ENCODE peak calls at places on chromosome 5, in four cellular contexts. One of them, this sample, is unnamed.

GRCh38 chr5:59596586-59597348 is 296.8 kb downstream of the PDE4D start:
- DNase-seq in iris pigment epithelial cell: peak; percentile 80
- DNase-seq in neural crest cell: no peak
- DNase-seq in heart right ventricle: no peak
- DNase-seq in this sample: peak; percentile 77

GRCh38 chr5:137333461-137333860 is 165.7 kb downstream of the SPOCK1 start:
- DNase-seq in iris pigment epithelial cell: no peak
- DNase-seq in neural crest cell: no peak
- DNase-seq in heart right ventricle: no peak
- DNase-seq in this sample: no peak

GRCh38 chr5:60722416-60722815 is 22.4 kb upstream of the DEPDC1B start:
- DNase-seq in iris pigment epithelial cell: no peak
- DNase-seq in neural crest cell: no peak
- DNase-seq in heart right ventricle: no peak
- DNase-seq in this sample: no peak

GRCh38 chr5:169106906-169107305 is 194.0 kb downstream of the SLIT3 start:
- DNase-seq in iris pigment epithelial cell: no peak
- DNase-seq in neural crest cell: no peak
- DNase-seq in heart right ventricle: no peak
- DNase-seq in this sample: no peak

GRCh38 chr5:172361566-172362238 is 78.1 kb upstream of the UBTD2 start:
- DNase-seq in iris pigment epithelial cell: peak; percentile 95
- DNase-seq in neural crest cell: no peak
- DNase-seq in heart right ventricle: no peak
- DNase-seq in this sample: peak; percentile 95

GRCh38 chr5:170266570-170267379 is 30.8 kb downstream of the LCP2 start:
- DNase-seq in iris pigment epithelial cell: no peak
- DNase-seq in neural crest cell: no peak
- DNase-seq in heart right ventricle: no peak
- DNase-seq in this sample: no peak

GRCh38 chr5:142819816-142820215 is 49.6 kb downstream of the ARHGAP26 start:
- DNase-seq in iris pigment epithelial cell: peak; percentile 53
- DNase-seq in neural crest cell: no peak
- DNase-seq in heart right ventricle: no peak
- DNase-seq in this sample: peak; percentile 46

GRCh38 chr5:73625905-73626811 is at the start of gene ARHGEF28:
- DNase-seq in iris pigment epithelial cell: peak; percentile 52
- DNase-seq in neural crest cell: peak; percentile 18
- DNase-seq in heart right ventricle: peak; percentile 50
- DNase-seq in this sample: peak; percentile 47

GRCh38 chr5:54309751-54310432 is 481 bp downstream of the ARL15 start:
- DNase-seq in iris pigment epithelial cell: peak; percentile 22
- DNase-seq in neural crest cell: peak; percentile 5
- DNase-seq in heart right ventricle: peak; percentile 46
- DNase-seq in this sample: peak; percentile 21

GRCh38 chr5:79143684-79144379 is 32.2 kb downstream of the BHMT start:
- DNase-seq in iris pigment epithelial cell: peak; percentile 53
- DNase-seq in neural crest cell: no peak
- DNase-seq in heart right ventricle: no peak
- DNase-seq in this sample: peak; percentile 41

GRCh38 chr5:88452820-88453219 is 184.2 kb upstream of the TMEM161B start:
- DNase-seq in iris pigment epithelial cell: peak; percentile 4
- DNase-seq in neural crest cell: no peak
- DNase-seq in heart right ventricle: no peak
- DNase-seq in this sample: no peak

GRCh38 chr5:103119067-103119764 is 722 bp downstream of the GIN1 start:
- DNase-seq in iris pigment epithelial cell: no peak
- DNase-seq in neural crest cell: no peak
- DNase-seq in heart right ventricle: no peak
- DNase-seq in this sample: peak; percentile 45

GRCh38 chr5:173817561-173817960 is 70.6 kb upstream of the CPEB4 start:
- DNase-seq in iris pigment epithelial cell: no peak
- DNase-seq in neural crest cell: no peak
- DNase-seq in heart right ventricle: no peak
- DNase-seq in this sample: no peak

GRCh38 chr5:59416441-59416840 is 477.1 kb downstream of the PDE4D start:
- DNase-seq in iris pigment epithelial cell: peak; percentile 66
- DNase-seq in neural crest cell: no peak
- DNase-seq in heart right ventricle: no peak
- DNase-seq in this sample: peak; percentile 63

GRCh38 chr5:88732181-88732633 is 150.8 kb downstream of the MEF2C start:
- DNase-seq in iris pigment epithelial cell: peak; percentile 36
- DNase-seq in neural crest cell: no peak
- DNase-seq in heart right ventricle: peak; percentile 22
- DNase-seq in this sample: peak; percentile 33

GRCh38 chr5:108233617-108234016 is 148.3 kb downstream of the FBXL17 start:
- DNase-seq in iris pigment epithelial cell: no peak
- DNase-seq in neural crest cell: no peak
- DNase-seq in heart right ventricle: no peak
- DNase-seq in this sample: no peak

GRCh38 chr5:153807796-153808195 is 230.9 kb downstream of the FAM114A2 start:
- DNase-seq in iris pigment epithelial cell: no peak
- DNase-seq in neural crest cell: no peak
- DNase-seq in heart right ventricle: no peak
- DNase-seq in this sample: no peak

GRCh38 chr5:142484821-142485387 is 160.1 kb upstream of the SPRY4 start:
- DNase-seq in iris pigment epithelial cell: peak; percentile 42
- DNase-seq in neural crest cell: no peak
- DNase-seq in heart right ventricle: no peak
- DNase-seq in this sample: no peak

GRCh38 chr5:10456583-10457562 is 15.2 kb downstream of the ROPN1L start:
- DNase-seq in iris pigment epithelial cell: peak; percentile 45
- DNase-seq in neural crest cell: no peak
- DNase-seq in heart right ventricle: no peak
- DNase-seq in this sample: peak; percentile 34

GRCh38 chr5:75337366-75338021 is 474 bp downstream of the HMGCR start:
- DNase-seq in iris pigment epithelial cell: peak; percentile 22
- DNase-seq in neural crest cell: peak; percentile 8
- DNase-seq in heart right ventricle: no peak
- DNase-seq in this sample: no peak

GRCh38 chr5:622946-623522 is 10.9 kb downstream of the CEP72 start:
- DNase-seq in iris pigment epithelial cell: no peak
- DNase-seq in neural crest cell: no peak
- DNase-seq in heart right ventricle: no peak
- DNase-seq in this sample: no peak

GRCh38 chr5:56419667-56420066 is 186.5 kb upstream of the ANKRD55 start:
- DNase-seq in iris pigment epithelial cell: no peak
- DNase-seq in neural crest cell: no peak
- DNase-seq in heart right ventricle: no peak
- DNase-seq in this sample: no peak

GRCh38 chr5:100448250-100448649 is 86.9 kb upstream of the FAM174A start:
- DNase-seq in iris pigment epithelial cell: no peak
- DNase-seq in neural crest cell: no peak
- DNase-seq in heart right ventricle: no peak
- DNase-seq in this sample: no peak